ENCODE peak calls at places on chromosomes 11 and 22, in six cellular contexts. Y, J, C, H, S and R are unnamed samples. For H3K4me1, the result is how much of the 10 kb centered on the place peaks cover.

GRCh38 chr22:32204856-32205722 is at the start of gene RFPL2:
- DNase-seq in Y (peak), J (peak), C (peak), H (no peak), S (peak), R (peak)

GRCh38 chr11:93572621-93573020 is 29.4 kb upstream of the SMCO4 start:
- DNase-seq in Y (no peak), J (no peak), C (no peak), H (no peak), S (no peak), R (no peak)

GRCh38 chr11:2995893-2996554 is 3.9 kb upstream of the NAP1L4 start:
- DNase-seq in Y (no peak), J (no peak), C (no peak), H (no peak), S (no peak), R (no peak)

GRCh38 chr22:17868771-17869170 is 94.5 kb upstream of the BID start:
- DNase-seq in Y (no peak), J (no peak), C (no peak), H (no peak), S (no peak), R (no peak)

GRCh38 chr11:26766996-26767395 is 45.1 kb upstream of the SLC5A12 start:
- DNase-seq in Y (no peak), J (no peak), C (peak), H (no peak), S (no peak), R (no peak)

GRCh38 chr11:47071871-47072270 is 104.8 kb downstream of the ARFGAP2 start:
- DNase-seq in Y (peak), J (peak), C (no peak), H (no peak), S (no peak), R (no peak)

GRCh38 chr11:20080032-20080685 is 80.1 kb downstream of the DBX1 start:
- DNase-seq in Y (no peak), J (no peak), C (no peak), H (peak), S (no peak), R (no peak)

GRCh38 chr11:22558638-22559037 is 67.0 kb downstream of the FANCF start:
- DNase-seq in Y (peak), J (no peak), C (peak), H (no peak), S (no peak), R (peak)

GRCh38 chr11:121589946-121590537 is 137.3 kb upstream of the SORL1-AS1 start:
- DNase-seq in Y (no peak), J (no peak), C (no peak), H (peak), S (no peak), R (no peak)

GRCh38 chr11:81253226-81253625 is 1480.4 kb downstream of the FAM181B start:
- DNase-seq in Y (no peak), J (no peak), C (no peak), H (no peak), S (no peak), R (no peak)

GRCh38 chr22:26259510-26259909 is 90.2 kb downstream of the SEZ6L start:
- DNase-seq in Y (peak), J (peak), C (peak), H (no peak), S (peak), R (peak)

GRCh38 chr11:73048446-73048845 is 93.7 kb downstream of the FCHSD2 start:
- DNase-seq in Y (no peak), J (no peak), C (no peak), H (no peak), S (no peak), R (no peak)

GRCh38 chr11:44564653-44565007 is 833 bp upstream of the CD82 start:
- DNase-seq in Y (peak), J (no peak), C (peak), H (no peak), S (no peak), R (no peak)

GRCh38 chr11:18314794-18315523 is 7.0 kb downstream of the HPS5 start:
- DNase-seq in Y (no peak), J (no peak), C (peak), H (no peak), S (no peak), R (no peak)

GRCh38 chr11:48033918-48034341 is 53.6 kb downstream of the PTPRJ start:
- DNase-seq in Y (no peak), J (no peak), C (no peak), H (no peak), S (no peak), R (no peak)

GRCh38 chr11:36041988-36042606 is 98.2 kb downstream of the LDLRAD3 start:
- DNase-seq in Y (no peak), J (no peak), C (no peak), H (no peak), S (no peak), R (peak)

GRCh38 chr11:35163209-35163608 is 24.2 kb downstream of the CD44 start:
- DNase-seq in Y (no peak), J (no peak), C (peak), H (no peak), S (no peak), R (peak)

GRCh38 chr11:2214527-2215229 is 43.1 kb upstream of the TH start:
- DNase-seq in Y (no peak), J (no peak), C (no peak), H (no peak), S (no peak), R (no peak)

GRCh38 chr22:33108037-33108436 is 49.9 kb upstream of the SYN3 start:
- DNase-seq in Y (no peak), J (no peak), C (no peak), H (no peak), S (no peak), R (no peak)

GRCh38 chr11:36265793-36266628 is 23.2 kb downstream of the COMMD9 start:
- DNase-seq in Y (peak), J (peak), C (peak), H (no peak), S (peak), R (peak)

GRCh38 chr11:72556433-72556832 is 117.8 kb downstream of the PDE2A start:
- DNase-seq in Y (no peak), J (peak), C (no peak), H (no peak), S (no peak), R (no peak)

GRCh38 chr22:40904101-40904500 is 42.2 kb upstream of the DNAJB7 start:
- DNase-seq in Y (peak), J (no peak), C (no peak), H (no peak), S (no peak), R (no peak)

GRCh38 chr11:114172871-114173444 is 113.4 kb downstream of the ZBTB16 start:
- DNase-seq in Y (no peak), J (no peak), C (no peak), H (no peak), S (no peak), R (peak)

GRCh38 chr11:126799974-126800373 is 200.6 kb downstream of the KIRREL3 start:
- DNase-seq in Y (no peak), J (no peak), C (peak), H (no peak), S (no peak), R (no peak)

GRCh38 chr22:31544481-31545480 is 48.4 kb downstream of the SFI1 start:
- DNase-seq in Y (no peak), J (no peak), C (peak), H (no peak), S (no peak), R (no peak)

GRCh38 chr11:124586247-124586860 is 16.6 kb downstream of the OR8A1 start:
- DNase-seq in Y (peak), J (peak), C (peak), H (no peak), S (peak), R (peak)

GRCh38 chr22:39208013-39208680 is 36.6 kb downstream of the PDGFB start:
- DNase-seq in Y (no peak), J (no peak), C (no peak), H (no peak), S (no peak), R (no peak)

GRCh38 chr22:36285017-36285416 is 32.1 kb downstream of the APOL1 start:
- DNase-seq in Y (no peak), J (no peak), C (no peak), H (no peak), S (no peak), R (no peak)

GRCh38 chr11:3222003-3222855 is 3.6 kb upstream of the MRGPRG start:
- DNase-seq in Y (no peak), J (no peak), C (no peak), H (no peak), S (no peak), R (no peak)

GRCh38 chr11:122226810-122227379 is 110.9 kb upstream of the BLID start:
- DNase-seq in Y (no peak), J (no peak), C (peak), H (no peak), S (no peak), R (no peak)

GRCh38 chr22:45994516-45995404 is 17.8 kb upstream of the WNT7B start:
- DNase-seq in Y (peak), J (peak), C (no peak), H (no peak), S (no peak), R (peak)

GRCh38 chr22:39690901-39691620 is 120.5 kb downstream of the CACNA1I start:
- DNase-seq in Y (no peak), J (peak), C (no peak), H (no peak), S (no peak), R (peak)

GRCh38 chr11:117387992-117388765 is 60.5 kb downstream of the CEP164 start:
- DNase-seq in Y (no peak), J (no peak), C (peak), H (no peak), S (no peak), R (no peak)

GRCh38 chr11:117385906-117386305 is 58.3 kb downstream of the CEP164 start:
- DNase-seq in Y (no peak), J (no peak), C (no peak), H (no peak), S (no peak), R (no peak)

GRCh38 chr11:117382746-117383145 is 55.1 kb downstream of the CEP164 start:
- DNase-seq in Y (no peak), J (no peak), C (no peak), H (no peak), S (no peak), R (no peak)

GRCh38 chr11:117384045-117384444 is 56.4 kb downstream of the CEP164 start:
- DNase-seq in Y (peak), J (no peak), C (peak), H (no peak), S (no peak), R (no peak)

DNA sequence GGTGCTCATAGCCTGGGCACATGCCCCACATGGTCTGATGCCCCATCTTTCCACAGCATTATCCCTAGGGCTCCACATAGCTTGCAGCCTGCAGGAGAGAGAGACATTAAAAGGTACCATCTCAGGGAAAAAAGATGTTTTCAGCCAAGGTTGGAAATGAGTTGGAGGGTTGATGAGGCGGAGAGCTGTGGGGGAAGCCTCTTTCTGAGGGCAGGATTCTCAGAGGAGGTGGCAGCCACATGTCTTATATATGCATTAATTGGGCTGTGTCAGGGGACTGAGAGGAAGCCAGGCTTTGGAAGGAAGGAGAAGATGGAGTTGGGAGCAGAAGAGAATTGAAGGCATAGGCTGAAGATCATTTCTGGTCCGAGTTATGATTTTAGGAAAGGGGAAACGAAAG is 57.8 kb downstream of the CEP164 start:
- DNase-seq in Y (no peak), J (no peak), C (no peak), H (no peak), S (no peak), R (no peak)
- H3K4me3 ChIP-seq in Y (no peak), J (no peak), C (no peak), H (no peak), S (no peak), R (no peak)

GRCh38 chr11:75553182-75553581 is 8.9 kb upstream of the SERPINH1 start:
- DNase-seq in Y (no peak), J (no peak), C (no peak), H (no peak), S (no peak), R (no peak)

GRCh38 chr11:75554258-75555022 is 7.6 kb upstream of the SERPINH1 start:
- DNase-seq in Y (no peak), J (peak), C (peak), H (no peak), S (no peak), R (peak)

GRCh38 chr11:75553889-75554257 is 8.2 kb upstream of the SERPINH1 start:
- DNase-seq in Y (no peak), J (no peak), C (no peak), H (no peak), S (no peak), R (no peak)

GRCh38 chr11:75557649-75558494 is 4.2 kb upstream of the SERPINH1 start:
- DNase-seq in Y (no peak), J (no peak), C (peak), H (no peak), S (no peak), R (peak)

GRCh38 chr11:75555079-75555811 is 6.8 kb upstream of the SERPINH1 start:
- DNase-seq in Y (no peak), J (no peak), C (no peak), H (no peak), S (no peak), R (no peak)
- TF ChIP-seq EZH2 in Y (no peak), J (no peak), C (no peak), H (no peak), S (no peak), R (no peak)

DNA sequence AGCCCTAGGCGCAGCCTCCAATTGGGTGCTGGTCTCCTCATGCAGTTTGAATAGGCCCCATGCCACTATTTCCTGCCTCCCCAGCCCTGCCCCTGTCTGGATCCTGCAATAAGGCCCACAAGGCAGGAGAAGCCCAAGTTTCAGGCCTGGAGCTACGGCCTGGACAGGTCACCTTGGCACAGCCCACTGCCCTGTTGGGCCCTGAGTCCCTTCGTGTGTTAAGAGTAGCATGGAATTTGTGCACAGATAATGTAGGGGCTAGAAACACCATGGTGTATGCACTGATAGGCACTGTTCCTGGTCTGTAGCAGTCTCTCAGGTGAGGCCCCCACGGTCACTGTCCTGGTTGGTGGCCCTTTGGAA is 20.1 kb downstream of the CDC45 start:
- DNase-seq in Y (no peak), J (no peak), C (no peak), H (no peak), S (no peak), R (no peak)
- H3K4me1 ChIP-seq in Y (under half), J (under half), C (under half), H (under half), S (under half), R (under half)

DNA sequence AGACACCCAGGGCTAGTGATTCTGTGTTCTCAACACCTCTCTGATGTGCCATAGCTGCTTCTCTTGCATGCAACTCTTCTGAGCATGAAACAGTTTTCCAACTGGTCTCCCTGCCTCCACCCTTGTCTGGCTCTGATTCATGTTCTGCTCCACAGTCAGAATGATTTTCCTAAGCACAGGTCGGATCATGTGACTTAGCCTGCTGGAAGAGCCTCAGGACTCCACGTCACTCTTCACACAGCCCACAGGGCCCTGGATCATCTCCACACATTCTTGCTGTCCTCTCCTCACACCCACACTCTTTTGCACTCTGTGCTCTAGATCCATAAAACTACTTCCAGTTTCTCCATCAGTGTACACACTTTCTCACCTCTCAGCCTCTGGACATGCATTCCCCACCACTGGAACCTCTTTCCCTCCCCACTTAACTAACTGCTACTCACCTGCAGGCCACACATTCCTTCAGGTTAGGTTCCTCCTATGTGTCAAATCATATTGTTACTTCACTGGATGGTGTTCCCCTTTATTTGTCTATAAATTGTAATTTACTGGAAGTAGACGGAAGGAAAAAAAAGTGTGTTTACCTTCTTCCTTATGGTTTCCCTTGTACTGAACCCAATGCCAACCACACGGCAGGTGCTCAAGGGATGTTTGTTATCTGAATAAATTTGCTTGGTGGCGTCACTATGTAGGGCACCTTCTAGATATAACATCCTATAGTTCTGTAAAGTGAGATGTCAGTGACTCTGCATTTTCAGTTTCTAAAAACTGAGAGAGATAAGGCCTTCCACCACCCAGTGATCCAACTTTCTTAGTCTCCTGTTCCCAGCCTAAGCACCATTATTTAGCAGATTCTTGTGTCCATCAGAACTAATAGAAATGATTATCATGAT is 133.7 kb downstream of the ETS1 start:
- DNase-seq in Y (peak), J (no peak), C (peak), H (no peak), S (no peak), R (no peak)
- H3K4me3 ChIP-seq in Y (no peak), J (no peak), C (no peak), H (no peak), S (no peak), R (no peak)

DNA sequence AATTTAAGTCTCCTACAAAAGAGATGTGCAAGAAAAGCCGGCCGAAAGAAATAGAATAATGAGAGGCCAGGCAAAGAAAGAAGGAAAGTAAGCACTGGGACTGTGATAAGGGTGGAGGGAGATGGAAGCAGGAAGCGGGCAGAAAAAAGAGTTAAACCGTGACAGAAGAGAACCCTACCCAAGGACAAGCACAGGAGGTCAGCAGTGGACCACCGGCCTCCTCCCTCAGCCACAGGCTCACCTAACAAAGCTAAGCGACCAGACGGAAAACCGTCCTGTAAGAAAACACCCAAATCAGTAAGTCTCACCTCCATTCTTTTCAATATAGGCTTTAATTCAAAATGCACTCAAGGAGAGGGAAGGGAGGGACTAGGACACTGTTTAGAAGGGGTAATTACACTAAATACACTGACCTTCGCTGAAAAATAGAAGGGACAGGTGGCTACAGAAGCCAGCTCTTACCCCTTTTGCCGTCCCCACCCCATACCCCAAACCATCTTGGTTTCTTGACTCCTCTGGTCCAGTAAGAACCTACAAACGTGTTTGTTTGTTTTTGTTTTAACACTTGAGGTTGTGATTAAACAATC is 1.9 kb downstream of the FAM181B start:
- DNase-seq in Y (no peak), J (peak), C (no peak), H (no peak), S (no peak), R (no peak)
- TF ChIP-seq EZH2 in Y (no peak), J (no peak), C (peak), H (no peak), S (no peak), R (no peak)

GRCh38 chr22:21099578-21099977 is 53.8 kb downstream of the LRRC74B start:
- DNase-seq in Y (no peak), J (no peak), C (no peak), H (no peak), S (no peak), R (no peak)
- H3K4me1 ChIP-seq in Y (under half), J (under half), C (under half), H (under half), S (under half), R (under half)